ENCODE peak calls at places on chromosomes 16 and 17, in nine cellular contexts. K is stimulated activated CD4-positive, alpha-beta T cell treated with anti-CD3 and anti-CD28 coated beads, TNF-alpha, amount 100 ng/mL, for 4 hours; J is heart left ventricle; W is HS-5; Q is nephron progenitor cell; C is effector memory CD4-positive, alpha-beta T cell; A is T-helper 2 cell; M is body of pancreas; Z is occipital lobe. V is an unnamed sample.

GRCh38 chr16:55052335-55053070 is 121.8 kb downstream of the IRX5 start:
- DNase-seq in K (no peak), J (no peak), W (no peak), Q (no peak), C (no peak), A (no peak), M (no peak), Z (no peak), V (no peak)

GRCh38 chr17:78127240-78127887 is 1.2 kb downstream of the TMC6 start:
- DNase-seq in K (no peak), J (peak), W (no peak), Q (peak), C (peak), A (no peak), M (peak), Z (peak), V (peak)

GRCh38 chr16:85415196-85415988 is 197.7 kb upstream of the GSE1 start:
- DNase-seq in K (no peak), J (peak), W (no peak), Q (peak), C (no peak), A (no peak), M (peak), Z (no peak), V (no peak)

GRCh38 chr17:45368661-45369060 is 51.8 kb upstream of the MAP3K14 start:
- DNase-seq in K (no peak), J (no peak), W (no peak), Q (no peak), C (no peak), A (no peak), M (no peak), Z (no peak), V (no peak)

GRCh38 chr17:17205368-17206148 is 575 bp downstream of the PLD6 start:
- DNase-seq in K (peak), J (peak), W (no peak), Q (no peak), C (peak), A (peak), M (peak), Z (peak), V (peak)

GRCh38 chr17:45376171-45376564 is 56.5 kb downstream of the ARHGAP27 start:
- DNase-seq in K (no peak), J (no peak), W (no peak), Q (no peak), C (no peak), A (no peak), M (no peak), Z (no peak), V (no peak)

GRCh38 chr16:8720080-8720966 is 45.9 kb downstream of the ABAT start:
- DNase-seq in K (no peak), J (no peak), W (no peak), Q (peak), C (no peak), A (no peak), M (peak), Z (peak), V (no peak)

GRCh38 chr17:7745748-7746470 is 28.4 kb downstream of the DNAH2 start:
- DNase-seq in K (no peak), J (no peak), W (peak), Q (no peak), C (no peak), A (no peak), M (no peak), Z (no peak), V (no peak)

GRCh38 chr17:58317421-58318064 is 11.1 kb downstream of the TSPOAP1 start:
- DNase-seq in K (no peak), J (no peak), W (peak), Q (peak), C (peak), A (peak), M (peak), Z (no peak), V (no peak)

GRCh38 chr16:46916980-46917379 is 32.8 kb downstream of the GPT2 start:
- DNase-seq in K (no peak), J (no peak), W (no peak), Q (no peak), C (no peak), A (no peak), M (no peak), Z (no peak), V (no peak)

GRCh38 chr16:58755989-58756649 is 22.0 kb upstream of the GOT2 start:
- DNase-seq in K (peak), J (peak), W (no peak), Q (peak), C (peak), A (peak), M (peak), Z (peak), V (peak)

GRCh38 chr17:10292057-10292931 is 80.5 kb downstream of the MYH13 start:
- DNase-seq in K (no peak), J (peak), W (peak), Q (no peak), C (no peak), A (no peak), M (no peak), Z (no peak), V (no peak)

GRCh38 chr16:64238576-64238975 is 883.3 kb downstream of the CDH11 start:
- DNase-seq in K (no peak), J (no peak), W (peak), Q (no peak), C (no peak), A (no peak), M (no peak), Z (no peak), V (no peak)

GRCh38 chr17:9488556-9488955 is 87.1 kb downstream of the STX8 start:
- DNase-seq in K (no peak), J (no peak), W (no peak), Q (no peak), C (no peak), A (no peak), M (no peak), Z (no peak), V (no peak)

GRCh38 chr17:76737676-76738467 is at the start of gene MFSD11:
- DNase-seq in K (peak), J (peak), W (peak), Q (peak), C (peak), A (peak), M (peak), Z (peak), V (peak)

GRCh38 chr16:86353185-86353584 is 157.1 kb upstream of the FOXF1 start:
- DNase-seq in K (no peak), J (no peak), W (no peak), Q (no peak), C (no peak), A (no peak), M (no peak), Z (no peak), V (no peak)

GRCh38 chr17:4150106-4150505 is 7.1 kb downstream of the CYB5D2 start:
- DNase-seq in K (no peak), J (no peak), W (no peak), Q (no peak), C (no peak), A (no peak), M (no peak), Z (no peak), V (no peak)

GRCh38 chr17:43701318-43701743 is 39.6 kb upstream of the MEOX1 start:
- DNase-seq in K (no peak), J (no peak), W (no peak), Q (no peak), C (no peak), A (no peak), M (no peak), Z (no peak), V (no peak)

GRCh38 chr16:27724491-27724878 is 174.5 kb downstream of the KATNIP start:
- DNase-seq in K (no peak), J (no peak), W (no peak), Q (no peak), C (no peak), A (no peak), M (no peak), Z (no peak), V (no peak)

GRCh38 chr17:81371910-81372760 is 23.1 kb upstream of the BAHCC1 start:
- DNase-seq in K (no peak), J (peak), W (no peak), Q (peak), C (no peak), A (no peak), M (no peak), Z (no peak), V (no peak)

GRCh38 chr16:4264546-4264945 is 8.3 kb downstream of the TFAP4 start:
- DNase-seq in K (no peak), J (peak), W (no peak), Q (no peak), C (no peak), A (no peak), M (no peak), Z (no peak), V (no peak)

GRCh38 chr17:63041722-63042121 is 75.7 kb downstream of the TANC2 start:
- DNase-seq in K (no peak), J (no peak), W (no peak), Q (no peak), C (no peak), A (no peak), M (no peak), Z (no peak), V (no peak)

GRCh38 chr16:1991588-1992474 is 2.1 kb downstream of the SYNGR3 start:
- DNase-seq in K (peak), J (peak), W (no peak), Q (peak), C (peak), A (peak), M (peak), Z (peak), V (peak)

GRCh38 chr16:19118938-19119431 is 5.2 kb downstream of the ITPRIPL2 start:
- DNase-seq in K (no peak), J (peak), W (peak), Q (no peak), C (no peak), A (peak), M (no peak), Z (peak), V (no peak)

GRCh38 chr17:50689251-50689650 is 18.5 kb downstream of the ANKRD40 start:
- DNase-seq in K (no peak), J (no peak), W (no peak), Q (no peak), C (no peak), A (no peak), M (no peak), Z (no peak), V (no peak)

GRCh38 chr16:23742761-23743160 is 12.1 kb upstream of the CHP2 start:
- DNase-seq in K (no peak), J (no peak), W (no peak), Q (no peak), C (no peak), A (no peak), M (no peak), Z (no peak), V (no peak)

GRCh38 chr16:78571880-78572279 is 472.4 kb downstream of the WWOX start:
- DNase-seq in K (no peak), J (no peak), W (no peak), Q (no peak), C (no peak), A (no peak), M (no peak), Z (no peak), V (no peak)

GRCh38 chr17:57662644-57663308 is 82.3 kb downstream of the CCDC182 start:
- DNase-seq in K (no peak), J (peak), W (peak), Q (peak), C (peak), A (no peak), M (peak), Z (peak), V (no peak)

GRCh38 chr16:30896203-30896889 is at the start of gene CTF1:
- DNase-seq in K (no peak), J (peak), W (peak), Q (peak), C (no peak), A (no peak), M (peak), Z (peak), V (no peak)

GRCh38 chr16:57562669-57563486 is 20.4 kb downstream of the ADGRG5 start:
- DNase-seq in K (no peak), J (no peak), W (no peak), Q (no peak), C (no peak), A (no peak), M (no peak), Z (no peak), V (no peak)

GRCh38 chr17:18381158-18381952 is 3.8 kb downstream of the EVPLL start:
- DNase-seq in K (no peak), J (no peak), W (no peak), Q (no peak), C (no peak), A (no peak), M (no peak), Z (no peak), V (no peak)

GRCh38 chr16:13519871-13520270 is 400.1 kb upstream of the ERCC4 start:
- DNase-seq in K (no peak), J (no peak), W (no peak), Q (no peak), C (no peak), A (no peak), M (no peak), Z (no peak), V (no peak)

GRCh38 chr17:32627233-32628008 is 140.6 kb downstream of the CDK5R1 start:
- DNase-seq in K (no peak), J (no peak), W (no peak), Q (peak), C (no peak), A (no peak), M (peak), Z (peak), V (no peak)

GRCh38 chr16:79077391-79077790 is 523.1 kb downstream of the MAF start:
- DNase-seq in K (no peak), J (no peak), W (no peak), Q (no peak), C (no peak), A (no peak), M (no peak), Z (no peak), V (no peak)

V was measured in activated T-helper 1 cell treated with anti-CD3 and anti-CD28 coated beads, Interleukin-2, amount 50 U/mL, for 16 hours.